ENCODE peak calls at places on chromosomes 7 and 10, in eight cellular contexts. B is kidney, J is right cardiac atrium, Z is cardiac septum, S is mesothelial cell of epicardium, H is dorsolateral prefrontal cortex, Q is fibroblast of mammary gland, F is EL. W is an unnamed sample.
A peak's percentile ranks its signal among the peaks of the same experiment; 100 is the strongest.

GRCh38 chr10:114073787-114074186 is 30.1 kb downstream of the ADRB1 start:
- DNase-seq in F (no peak), Q (no peak), Z (no peak), B (no peak), J (no peak), S (no peak), H (no peak), W (no peak)

GRCh38 chr7:64877714-64878610 is 25.1 kb upstream of the ZNF273 start:
- DNase-seq in F (no peak), Q (no peak), Z (peak; percentile 47), J (no peak), H (no peak), B (no peak), S (no peak), W (no peak)

GRCh38 chr7:149598721-149599308 is 101.2 kb upstream of the ZNF746 start:
- DNase-seq in Q (peak; percentile 41), B (no peak), S (no peak), Z (peak; percentile 66), F (peak; percentile 28), J (no peak), H (no peak), W (peak; percentile 39)

GRCh38 chr10:35234073-35234472 is 102.2 kb upstream of the CCNY start:
- DNase-seq in Q (no peak), F (no peak), S (no peak), J (no peak), B (no peak), H (no peak), Z (no peak), W (no peak)

GRCh38 chr10:55058800-55059199 is 257.8 kb upstream of the PCDH15 start:
- DNase-seq in F (no peak), B (no peak), H (no peak), S (no peak), J (no peak), Q (no peak), Z (no peak), W (no peak)

GRCh38 chr7:2231992-2232765 is 566 bp downstream of the MAD1L1 start:
- DNase-seq in S (no peak), Q (no peak), F (peak; percentile 29), Z (no peak), J (no peak), H (no peak), B (peak; percentile 78), W (peak; percentile 21)

GRCh38 chr10:92822060-92822634 is 26.2 kb upstream of the EXOC6 start:
- DNase-seq in S (no peak), H (no peak), Q (peak; percentile 66), J (no peak), Z (no peak), B (no peak), F (peak; percentile 85), W (peak; percentile 55)

GRCh38 chr10:118979661-118980060 is 49.9 kb upstream of the NANOS1 start:
- DNase-seq in S (no peak), B (no peak), H (no peak), J (no peak), F (no peak), Q (no peak), Z (peak; percentile 41), W (no peak)

GRCh38 chr7:140485463-140486265 is 6.4 kb upstream of the MKRN1 start:
- DNase-seq in S (no peak), Z (no peak), F (no peak), H (no peak), Q (no peak), J (no peak), B (peak; percentile 54), W (no peak)

GRCh38 chr7:47428052-47428779 is 153.7 kb downstream of the TNS3 start:
- DNase-seq in Q (no peak), F (no peak), H (no peak), Z (peak; percentile 58), J (no peak), S (no peak), B (no peak), W (peak; percentile 50)

GRCh38 chr10:128078136-128078969 is 47.9 kb downstream of the MKI67 start:
- DNase-seq in J (no peak), F (peak; percentile 45), B (no peak), H (no peak), Q (peak; percentile 51), Z (no peak), S (no peak), W (peak; percentile 35)

GRCh38 chr10:42953684-42954674 is 122.9 kb upstream of the RET start:
- DNase-seq in J (no peak), Z (peak; percentile 63), H (peak; percentile 20), S (no peak), F (no peak), B (peak; percentile 41), Q (no peak), W (no peak)